ENCODE peak calls at places on chromosomes 7 and 10, in nine cellular contexts. One of them, this sample, is unnamed.

GRCh38 chr10:118594392-118595063 is 920 bp downstream of the PRLHR start:
- DNase-seq in cardiac fibroblast: peak
- DNase-seq in GM23338: peak
- DNase-seq in GM06990: no peak
- DNase-seq in OCI-LY7: no peak
- DNase-seq in LNCaP clone FGC: no peak
- DNase-seq in fibroblast of pulmonary artery: peak
- DNase-seq in PC-3: no peak
- DNase-seq in hepatocyte: peak
- DNase-seq in this sample: peak

GRCh38 chr7:83271212-83272099 is 108.8 kb upstream of the PCLO start:
- DNase-seq in GM06990: no peak
- DNase-seq in PC-3: peak
- DNase-seq in cardiac fibroblast: peak
- DNase-seq in OCI-LY7: peak
- DNase-seq in fibroblast of pulmonary artery: peak
- DNase-seq in hepatocyte: peak
- DNase-seq in GM23338: peak
- DNase-seq in LNCaP clone FGC: no peak
- DNase-seq in this sample: no peak

GRCh38 chr10:5776881-5777197 is 36.4 kb downstream of the GDI2 start:
- DNase-seq in OCI-LY7: no peak
- DNase-seq in LNCaP clone FGC: no peak
- DNase-seq in GM06990: no peak
- DNase-seq in GM23338: no peak
- DNase-seq in hepatocyte: no peak
- DNase-seq in fibroblast of pulmonary artery: peak
- DNase-seq in PC-3: peak
- DNase-seq in cardiac fibroblast: peak
- DNase-seq in this sample: no peak

GRCh38 chr10:96692427-96692826 is 27.9 kb downstream of the PIK3AP1 start:
- DNase-seq in hepatocyte: no peak
- DNase-seq in OCI-LY7: no peak
- DNase-seq in GM06990: no peak
- DNase-seq in PC-3: no peak
- DNase-seq in LNCaP clone FGC: no peak
- DNase-seq in cardiac fibroblast: no peak
- DNase-seq in GM23338: no peak
- DNase-seq in fibroblast of pulmonary artery: no peak
- DNase-seq in this sample: no peak

GRCh38 chr10:24901686-24902399 is 50.6 kb downstream of the PRTFDC1 start:
- DNase-seq in GM23338: no peak
- DNase-seq in hepatocyte: peak
- DNase-seq in GM06990: peak
- DNase-seq in LNCaP clone FGC: no peak
- DNase-seq in OCI-LY7: no peak
- DNase-seq in fibroblast of pulmonary artery: peak
- DNase-seq in cardiac fibroblast: peak
- DNase-seq in PC-3: peak
- DNase-seq in this sample: no peak

GRCh38 chr10:84097787-84098353 is 41.4 kb upstream of the GHITM start:
- DNase-seq in cardiac fibroblast: peak
- DNase-seq in GM06990: no peak
- DNase-seq in GM23338: peak
- DNase-seq in fibroblast of pulmonary artery: peak
- DNase-seq in hepatocyte: peak
- DNase-seq in PC-3: peak
- DNase-seq in LNCaP clone FGC: no peak
- DNase-seq in OCI-LY7: peak
- DNase-seq in this sample: no peak

GRCh38 chr7:107622429-107622828 is 38.2 kb upstream of the SLC26A4 start:
- DNase-seq in cardiac fibroblast: peak
- DNase-seq in LNCaP clone FGC: no peak
- DNase-seq in OCI-LY7: no peak
- DNase-seq in hepatocyte: peak
- DNase-seq in GM23338: no peak
- DNase-seq in fibroblast of pulmonary artery: peak
- DNase-seq in GM06990: no peak
- DNase-seq in PC-3: peak
- DNase-seq in this sample: no peak

GRCh38 chr10:48406204-48406603 is 99.7 kb downstream of the MAPK8 start:
- DNase-seq in GM06990: no peak
- DNase-seq in cardiac fibroblast: peak
- DNase-seq in PC-3: peak
- DNase-seq in fibroblast of pulmonary artery: peak
- DNase-seq in LNCaP clone FGC: no peak
- DNase-seq in GM23338: no peak
- DNase-seq in OCI-LY7: no peak
- DNase-seq in hepatocyte: peak
- DNase-seq in this sample: peak

DNA sequence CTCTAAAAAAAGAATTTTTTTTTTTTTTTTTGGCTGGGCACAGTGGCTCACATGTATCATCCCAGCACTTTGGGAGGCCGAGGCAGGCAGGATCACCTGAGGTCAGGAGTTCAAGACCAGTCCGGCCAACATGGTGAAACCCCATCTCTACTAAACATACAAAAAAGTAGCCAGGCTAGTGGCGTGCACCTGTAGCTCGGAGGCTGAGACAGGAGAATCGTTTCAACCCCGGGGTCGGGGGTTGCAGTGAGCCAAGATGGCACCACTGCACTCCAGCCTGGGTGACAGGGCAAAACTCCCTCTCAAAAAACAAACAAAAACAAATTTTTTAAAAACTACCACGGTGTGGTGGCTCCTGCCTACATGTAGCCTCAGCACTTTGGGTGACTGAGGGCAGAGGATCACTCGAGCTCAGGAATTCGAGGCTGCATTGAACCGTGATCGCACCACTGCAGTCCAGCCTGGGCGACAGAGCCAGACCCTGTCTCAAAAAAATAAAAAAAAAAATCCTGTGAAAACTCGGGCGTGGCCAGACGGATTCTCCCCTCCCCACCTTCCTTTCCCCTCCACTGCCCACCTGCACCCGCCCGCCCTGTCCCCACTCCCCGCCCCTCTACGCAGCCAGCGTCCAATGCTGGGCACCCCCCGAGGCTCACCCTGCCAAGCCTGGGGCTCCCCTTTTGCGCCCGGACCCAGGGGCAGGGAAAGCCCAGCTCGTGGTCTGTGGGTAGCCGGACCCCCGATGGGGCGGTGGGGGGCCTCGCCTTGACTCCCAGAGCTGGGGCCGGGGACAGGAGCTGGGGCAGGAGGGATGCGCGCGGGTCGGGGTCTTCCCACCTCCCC is 678 bp upstream of the ORAI2 start:
- DNase-seq in hepatocyte: no peak
- DNase-seq in fibroblast of pulmonary artery: no peak
- DNase-seq in GM23338: no peak
- DNase-seq in GM06990: peak
- DNase-seq in OCI-LY7: peak
- DNase-seq in PC-3: no peak
- DNase-seq in cardiac fibroblast: no peak
- DNase-seq in LNCaP clone FGC: no peak
- DNase-seq in this sample: no peak
- TF ChIP-seq CTCF in hepatocyte: no peak
- TF ChIP-seq CTCF in fibroblast of pulmonary artery: no peak
- TF ChIP-seq CTCF in GM23338: no peak
- TF ChIP-seq CTCF in GM06990: no peak
- TF ChIP-seq CTCF in OCI-LY7: no peak
- TF ChIP-seq CTCF in PC-3: no peak
- TF ChIP-seq CTCF in cardiac fibroblast: no peak
- TF ChIP-seq CTCF in LNCaP clone FGC: no peak
- TF ChIP-seq CTCF in this sample: no peak

GRCh38 chr7:1670894-1671875 is 1.1 kb downstream of the ELFN1 start:
- DNase-seq in GM06990: no peak
- DNase-seq in OCI-LY7: no peak
- DNase-seq in fibroblast of pulmonary artery: no peak
- DNase-seq in GM23338: no peak
- DNase-seq in hepatocyte: peak
- DNase-seq in cardiac fibroblast: no peak
- DNase-seq in PC-3: no peak
- DNase-seq in LNCaP clone FGC: no peak
- DNase-seq in this sample: no peak

GRCh38 chr7:1674161-1675035 is 4.3 kb downstream of the ELFN1 start:
- DNase-seq in GM23338: no peak
- DNase-seq in hepatocyte: no peak
- DNase-seq in fibroblast of pulmonary artery: no peak
- DNase-seq in OCI-LY7: no peak
- DNase-seq in cardiac fibroblast: no peak
- DNase-seq in GM06990: no peak
- DNase-seq in PC-3: no peak
- DNase-seq in LNCaP clone FGC: no peak
- DNase-seq in this sample: no peak

GRCh38 chr7:1671876-1672451 is 1.9 kb downstream of the ELFN1 start:
- DNase-seq in GM23338: no peak
- DNase-seq in LNCaP clone FGC: no peak
- DNase-seq in cardiac fibroblast: no peak
- DNase-seq in GM06990: no peak
- DNase-seq in PC-3: no peak
- DNase-seq in fibroblast of pulmonary artery: no peak
- DNase-seq in OCI-LY7: no peak
- DNase-seq in hepatocyte: peak
- DNase-seq in this sample: no peak

GRCh38 chr7:1673581-1674102 is 3.6 kb downstream of the ELFN1 start:
- DNase-seq in fibroblast of pulmonary artery: no peak
- DNase-seq in hepatocyte: no peak
- DNase-seq in OCI-LY7: no peak
- DNase-seq in GM23338: no peak
- DNase-seq in cardiac fibroblast: no peak
- DNase-seq in GM06990: no peak
- DNase-seq in PC-3: no peak
- DNase-seq in LNCaP clone FGC: no peak
- DNase-seq in this sample: no peak

DNA sequence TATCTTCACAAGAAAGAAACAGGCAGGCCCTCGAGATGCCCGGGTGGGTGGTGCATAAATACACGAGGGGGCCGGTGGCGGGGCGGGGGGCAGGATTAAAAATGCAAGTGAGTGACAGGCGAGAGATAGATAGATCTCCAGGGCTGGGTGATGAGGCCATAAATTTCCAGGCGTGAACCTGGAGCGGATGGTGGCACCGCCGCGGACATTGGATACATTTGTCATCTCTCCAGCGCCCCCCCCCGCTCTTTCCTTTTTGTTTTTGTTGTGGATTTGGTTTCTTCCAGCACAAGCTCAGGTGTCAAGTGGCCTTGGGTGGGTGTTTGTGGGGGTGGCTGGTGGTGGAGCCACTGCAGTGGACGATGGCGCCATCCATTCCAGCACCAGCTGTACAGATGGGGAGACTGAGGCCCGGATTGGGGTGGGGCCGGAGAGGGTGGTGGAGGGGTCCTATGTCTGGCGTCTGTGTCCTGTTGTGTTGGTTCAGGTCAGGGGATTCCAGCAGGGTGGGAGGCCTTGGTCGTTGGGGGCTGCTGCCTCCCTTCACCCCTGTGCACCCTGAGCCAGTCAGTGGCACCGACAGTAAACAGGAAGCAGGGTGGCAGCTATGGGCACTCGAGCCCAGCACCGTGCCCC is 2.9 kb downstream of the ELFN1 start:
- DNase-seq in cardiac fibroblast: no peak
- DNase-seq in GM23338: no peak
- DNase-seq in OCI-LY7: no peak
- DNase-seq in GM06990: no peak
- DNase-seq in LNCaP clone FGC: no peak
- DNase-seq in fibroblast of pulmonary artery: no peak
- DNase-seq in hepatocyte: peak
- DNase-seq in PC-3: no peak
- DNase-seq in this sample: no peak
- H3K4me3 ChIP-seq in cardiac fibroblast: no peak
- H3K4me3 ChIP-seq in GM23338: no peak
- H3K4me3 ChIP-seq in OCI-LY7: no peak
- H3K4me3 ChIP-seq in GM06990: no peak
- H3K4me3 ChIP-seq in LNCaP clone FGC: no peak
- H3K4me3 ChIP-seq in fibroblast of pulmonary artery: no peak
- H3K4me3 ChIP-seq in hepatocyte: no peak
- H3K4me3 ChIP-seq in PC-3: no peak
- H3K4me3 ChIP-seq in this sample: no peak

GRCh38 chr10:79066460-79067240 is 2.1 kb upstream of the ZMIZ1 start:
- DNase-seq in LNCaP clone FGC: no peak
- DNase-seq in fibroblast of pulmonary artery: peak
- DNase-seq in OCI-LY7: no peak
- DNase-seq in GM06990: no peak
- DNase-seq in PC-3: peak
- DNase-seq in GM23338: peak
- DNase-seq in cardiac fibroblast: peak
- DNase-seq in hepatocyte: peak
- DNase-seq in this sample: no peak

GRCh38 chr10:79065853-79066252 is 2.9 kb upstream of the ZMIZ1 start:
- DNase-seq in GM23338: no peak
- DNase-seq in GM06990: no peak
- DNase-seq in PC-3: no peak
- DNase-seq in OCI-LY7: no peak
- DNase-seq in fibroblast of pulmonary artery: no peak
- DNase-seq in hepatocyte: no peak
- DNase-seq in cardiac fibroblast: no peak
- DNase-seq in LNCaP clone FGC: no peak
- DNase-seq in this sample: no peak

GRCh38 chr10:79068203-79068561 is 584 bp upstream of the ZMIZ1 start:
- DNase-seq in cardiac fibroblast: peak
- DNase-seq in GM23338: peak
- DNase-seq in OCI-LY7: peak
- DNase-seq in LNCaP clone FGC: no peak
- DNase-seq in PC-3: peak
- DNase-seq in GM06990: no peak
- DNase-seq in fibroblast of pulmonary artery: peak
- DNase-seq in hepatocyte: peak
- DNase-seq in this sample: peak

GRCh38 chr10:79068562-79069324 is at the start of gene ZMIZ1:
- DNase-seq in GM23338: peak
- DNase-seq in LNCaP clone FGC: no peak
- DNase-seq in OCI-LY7: peak
- DNase-seq in fibroblast of pulmonary artery: peak
- DNase-seq in GM06990: peak
- DNase-seq in hepatocyte: peak
- DNase-seq in cardiac fibroblast: peak
- DNase-seq in PC-3: peak
- DNase-seq in this sample: peak

GRCh38 chr10:79067241-79068202 is 1.2 kb upstream of the ZMIZ1 start:
- DNase-seq in PC-3: peak
- DNase-seq in LNCaP clone FGC: no peak
- DNase-seq in GM23338: peak
- DNase-seq in fibroblast of pulmonary artery: peak
- DNase-seq in GM06990: peak
- DNase-seq in OCI-LY7: peak
- DNase-seq in cardiac fibroblast: peak
- DNase-seq in hepatocyte: peak
- DNase-seq in this sample: peak
- TF ChIP-seq CTCF in PC-3: peak
- TF ChIP-seq CTCF in LNCaP clone FGC: peak
- TF ChIP-seq CTCF in GM23338: no peak
- TF ChIP-seq CTCF in fibroblast of pulmonary artery: no peak
- TF ChIP-seq CTCF in GM06990: no peak
- TF ChIP-seq CTCF in OCI-LY7: peak
- TF ChIP-seq CTCF in cardiac fibroblast: no peak
- TF ChIP-seq CTCF in hepatocyte: peak
- TF ChIP-seq CTCF in this sample: no peak

GRCh38 chr10:102503264-102504178 is at the start of gene SUFU:
- DNase-seq in OCI-LY7: peak
- DNase-seq in LNCaP clone FGC: peak
- DNase-seq in GM06990: peak
- DNase-seq in fibroblast of pulmonary artery: peak
- DNase-seq in PC-3: peak
- DNase-seq in hepatocyte: peak
- DNase-seq in GM23338: peak
- DNase-seq in cardiac fibroblast: peak
- DNase-seq in this sample: peak

GRCh38 chr10:102504179-102504975 is 605 bp downstream of the SUFU start:
- DNase-seq in hepatocyte: peak
- DNase-seq in PC-3: no peak
- DNase-seq in LNCaP clone FGC: no peak
- DNase-seq in GM23338: peak
- DNase-seq in GM06990: no peak
- DNase-seq in fibroblast of pulmonary artery: no peak
- DNase-seq in cardiac fibroblast: no peak
- DNase-seq in OCI-LY7: peak
- DNase-seq in this sample: no peak

GRCh38 chr10:102504976-102505300 is 1.2 kb downstream of the SUFU start:
- DNase-seq in GM23338: no peak
- DNase-seq in fibroblast of pulmonary artery: no peak
- DNase-seq in hepatocyte: no peak
- DNase-seq in OCI-LY7: no peak
- DNase-seq in cardiac fibroblast: no peak
- DNase-seq in LNCaP clone FGC: no peak
- DNase-seq in GM06990: no peak
- DNase-seq in PC-3: no peak
- DNase-seq in this sample: no peak

GRCh38 chr10:102507521-102507920 is 3.7 kb downstream of the SUFU start:
- DNase-seq in hepatocyte: no peak
- DNase-seq in OCI-LY7: no peak
- DNase-seq in cardiac fibroblast: no peak
- DNase-seq in GM23338: no peak
- DNase-seq in LNCaP clone FGC: peak
- DNase-seq in GM06990: no peak
- DNase-seq in PC-3: peak
- DNase-seq in fibroblast of pulmonary artery: no peak
- DNase-seq in this sample: no peak

DNA sequence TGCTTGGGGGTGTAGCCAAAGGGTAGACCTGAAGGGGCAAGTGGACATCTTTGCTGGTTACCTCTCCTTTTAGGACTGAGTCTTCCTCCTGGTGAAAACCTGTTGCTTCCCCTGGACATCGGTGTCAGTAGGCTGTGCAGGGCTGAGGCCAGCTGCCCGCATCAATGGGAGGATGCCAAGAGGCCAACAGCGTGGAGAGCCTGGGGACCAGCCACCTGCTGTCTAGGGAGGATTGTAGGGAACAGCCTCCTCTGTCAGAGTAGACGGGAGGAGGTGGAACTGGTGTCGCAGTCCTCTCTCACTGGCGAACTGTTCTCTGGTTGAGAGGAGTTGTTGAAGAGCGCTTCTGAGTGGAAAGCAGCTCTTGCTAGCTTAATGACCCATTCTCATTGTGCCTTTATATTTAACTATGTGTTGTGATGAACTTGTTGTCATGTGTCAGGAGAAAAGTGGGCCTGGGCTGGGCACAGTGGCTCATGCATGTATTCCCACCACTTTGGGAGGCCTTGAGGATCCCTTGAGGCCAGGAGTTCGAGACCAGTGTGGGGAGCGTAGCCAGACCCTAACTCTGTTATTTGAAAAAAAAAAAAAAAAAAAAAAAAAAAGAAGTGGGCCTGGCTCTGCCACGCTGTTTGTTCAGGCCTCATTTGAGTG is 1.8 kb downstream of the SUFU start:
- DNase-seq in GM06990: no peak
- DNase-seq in LNCaP clone FGC: no peak
- DNase-seq in hepatocyte: no peak
- DNase-seq in GM23338: no peak
- DNase-seq in cardiac fibroblast: no peak
- DNase-seq in OCI-LY7: no peak
- DNase-seq in fibroblast of pulmonary artery: no peak
- DNase-seq in PC-3: no peak
- DNase-seq in this sample: no peak
- H3K4me3 ChIP-seq in GM06990: no peak
- H3K4me3 ChIP-seq in LNCaP clone FGC: peak
- H3K4me3 ChIP-seq in hepatocyte: no peak
- H3K4me3 ChIP-seq in GM23338: peak
- H3K4me3 ChIP-seq in cardiac fibroblast: peak
- H3K4me3 ChIP-seq in OCI-LY7: peak
- H3K4me3 ChIP-seq in fibroblast of pulmonary artery: peak
- H3K4me3 ChIP-seq in PC-3: peak
- H3K4me3 ChIP-seq in this sample: no peak